ENCODE peak calls at places on chromosomes 7 and 10, in ten cellular contexts. Q is upper lobe of left lung, I is uterus, T is psoas muscle, F is tibial artery, B is Peyer's patch, V is vagina, U is stomach, P is heart right ventricle, S is aorta. K is an unnamed sample.

GRCh38 chr10:97687785-97688781 is 1.0 kb upstream of the AVPI1 start:
- DNase-seq in Q (no peak), I (peak; percentile 28), T (peak; percentile 46), F (peak; percentile 52), B (no peak), V (no peak), U (no peak), P (no peak), S (no peak), K (no peak)

GRCh38 chr7:50697686-50698085 is 85.0 kb downstream of the GRB10 start:
- DNase-seq in Q (no peak), I (no peak), T (no peak), F (no peak), B (no peak), V (no peak), U (no peak), P (no peak), S (no peak), K (no peak)

GRCh38 chr7:30738026-30738915 is 13.7 kb upstream of the INMT start:
- DNase-seq in Q (no peak), I (no peak), T (no peak), F (no peak), B (no peak), V (no peak), U (no peak), P (no peak), S (peak; percentile 40), K (no peak)

GRCh38 chr7:123571684-123572083 is 14.1 kb upstream of the NDUFA5 start:
- DNase-seq in Q (no peak), I (no peak), T (no peak), F (no peak), B (no peak), V (no peak), U (no peak), P (no peak), S (no peak), K (no peak)

GRCh38 chr7:19488056-19488455 is 220.8 kb downstream of the POLR1F start:
- DNase-seq in Q (no peak), I (no peak), T (no peak), F (no peak), B (no peak), V (no peak), U (no peak), P (no peak), S (no peak), K (no peak)

GRCh38 chr10:67779455-67780205 is 58.4 kb downstream of the DNAJC12 start:
- DNase-seq in Q (no peak), I (peak; percentile 73), T (no peak), F (peak; percentile 73), B (no peak), V (no peak), U (peak; percentile 65), P (peak; percentile 78), S (no peak), K (peak; percentile 67)

GRCh38 chr7:42315631-42316030 is 78.6 kb upstream of the GLI3 start:
- DNase-seq in Q (no peak), I (no peak), T (no peak), F (no peak), B (no peak), V (no peak), U (no peak), P (no peak), S (no peak), K (no peak)

GRCh38 chr7:44608916-44609648 is 2.7 kb downstream of the OGDH start:
- DNase-seq in Q (no peak), I (no peak), T (no peak), F (no peak), B (no peak), V (no peak), U (no peak), P (no peak), S (no peak), K (peak; percentile 45)

DNA sequence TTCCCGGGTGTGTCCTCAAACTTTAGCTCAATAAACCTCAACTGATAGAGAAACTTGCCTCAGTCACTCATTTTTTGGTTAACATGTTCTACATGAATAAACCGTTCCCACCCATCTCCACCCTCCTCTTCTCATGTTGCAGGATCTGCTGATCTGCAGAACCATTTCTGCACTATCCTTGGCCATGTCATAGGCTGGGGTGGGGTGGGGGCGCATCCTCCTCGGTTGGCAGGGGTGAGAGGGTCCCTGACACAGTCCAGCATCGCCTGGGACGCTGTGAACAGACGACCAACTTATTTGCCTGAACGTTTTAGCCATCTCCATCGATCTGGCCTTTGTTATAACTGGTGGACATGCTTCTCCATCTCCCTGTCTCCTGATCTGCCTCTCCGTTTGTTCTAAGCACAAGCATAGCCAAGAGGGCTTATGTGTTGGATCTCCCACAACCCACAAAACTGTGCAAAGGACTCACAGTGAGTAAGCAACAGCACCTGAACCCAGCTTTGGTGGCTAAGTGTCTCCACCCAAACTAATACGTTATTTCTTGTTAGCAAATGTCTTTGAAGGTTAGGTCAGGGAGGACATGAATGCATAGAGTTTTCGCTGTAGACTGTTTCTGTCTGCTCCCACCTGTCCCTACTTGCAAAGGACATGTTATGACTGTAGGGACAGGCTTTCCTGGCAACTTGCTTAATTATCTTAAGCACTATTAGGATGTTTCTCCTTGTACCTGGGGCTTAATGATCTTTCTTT is 51.7 kb downstream of the PRKCQ start:
- DNase-seq in Q (no peak), I (no peak), T (no peak), F (no peak), B (no peak), V (no peak), U (no peak), P (no peak), S (no peak), K (no peak)
- H3K27ac ChIP-seq in Q (no peak overlapping the region), I (no peak overlapping the region), T (no peak overlapping the region), F (no peak overlapping the region), B (no peak overlapping the region), V (no peak overlapping the region), U (no peak overlapping the region), P (no peak overlapping the region), S (no peak overlapping the region), K (peak overlapping the region; percentile 73)

GRCh38 chr10:99534456-99534938 is 1.8 kb downstream of the NKX2-3 start:
- DNase-seq in Q (no peak), I (no peak), T (no peak), F (no peak), B (no peak), V (no peak), U (no peak), P (no peak), S (no peak), K (no peak)

GRCh38 chr10:99533496-99534455 is 1.0 kb downstream of the NKX2-3 start:
- DNase-seq in Q (no peak), I (no peak), T (no peak), F (no peak), B (no peak), V (no peak), U (no peak), P (no peak), S (no peak), K (no peak)

GRCh38 chr10:99535764-99536399 is 3.1 kb downstream of the NKX2-3 start:
- DNase-seq in Q (no peak), I (no peak), T (no peak), F (no peak), B (no peak), V (no peak), U (no peak), P (no peak), S (no peak), K (no peak)

GRCh38 chr10:99536400-99537254 is 3.9 kb downstream of the NKX2-3 start:
- DNase-seq in Q (peak; percentile 75), I (no peak), T (no peak), F (no peak), B (no peak), V (no peak), U (no peak), P (no peak), S (no peak), K (no peak)

DNA sequence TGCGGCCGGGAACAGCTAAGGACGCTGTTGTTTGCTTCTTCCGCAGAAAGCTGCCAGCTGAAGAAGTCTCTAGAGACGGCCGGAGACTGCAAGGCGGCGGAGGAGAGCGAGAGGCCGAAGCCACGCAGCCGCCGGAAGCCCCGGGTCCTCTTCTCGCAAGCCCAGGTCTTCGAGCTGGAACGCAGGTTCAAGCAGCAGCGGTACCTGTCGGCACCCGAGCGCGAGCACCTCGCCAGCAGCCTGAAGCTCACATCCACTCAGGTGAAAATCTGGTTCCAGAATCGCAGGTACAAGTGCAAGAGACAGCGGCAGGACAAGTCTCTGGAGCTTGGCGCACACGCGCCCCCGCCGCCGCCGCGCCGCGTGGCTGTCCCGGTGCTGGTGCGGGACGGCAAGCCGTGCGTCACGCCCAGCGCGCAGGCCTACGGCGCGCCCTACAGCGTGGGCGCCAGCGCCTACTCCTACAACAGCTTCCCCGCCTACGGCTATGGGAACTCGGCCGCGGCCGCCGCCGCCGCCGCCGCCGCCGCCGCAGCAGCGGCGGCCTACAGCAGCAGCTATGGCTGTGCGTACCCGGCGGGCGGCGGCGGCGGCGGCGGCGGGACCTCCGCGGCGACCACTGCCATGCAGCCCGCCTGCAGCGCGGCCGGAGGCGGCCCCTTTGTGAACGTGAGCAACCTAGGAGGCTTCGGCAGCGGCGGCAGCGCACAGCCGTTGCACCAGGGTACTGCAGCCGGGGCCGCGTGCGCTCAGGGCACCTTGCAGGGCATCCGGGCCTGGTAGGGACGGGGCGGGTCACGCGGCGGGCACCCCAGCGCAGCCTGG is 2.4 kb downstream of the NKX2-3 start:
- DNase-seq in Q (peak; percentile 89), I (no peak), T (no peak), F (no peak), B (no peak), V (no peak), U (no peak), P (no peak), S (no peak), K (no peak)
- H3K4me3 ChIP-seq in Q (no peak overlapping the region), I (no peak overlapping the region), T (peak overlapping the region; percentile 60), F (peak overlapping the region; percentile 22), B (peak overlapping the region; percentile 42), V (peak overlapping the region; percentile 10), U (peak overlapping the region; percentile 34), P (peak overlapping the region; percentile 3), S (no peak overlapping the region), K (no peak overlapping the region)

DNA sequence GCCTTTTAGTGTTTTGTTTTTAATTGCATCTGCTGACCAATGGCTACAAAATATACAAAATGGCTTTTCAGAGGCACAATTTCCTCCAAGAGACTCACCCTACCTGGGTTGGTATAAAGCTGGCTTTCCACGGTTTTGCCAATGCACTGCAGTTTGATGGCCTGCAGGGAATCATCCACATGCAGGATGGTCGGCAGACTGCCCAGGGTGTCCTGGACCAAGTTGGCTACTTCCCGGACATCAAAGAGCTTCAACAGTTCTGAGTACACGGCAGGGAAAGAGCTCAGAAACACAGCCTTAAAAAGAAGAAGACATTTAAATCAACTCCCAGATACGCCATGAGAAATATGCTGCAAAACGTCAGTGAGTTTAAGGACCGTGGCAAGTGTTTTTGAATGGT is 301.0 kb upstream of the IMMP2L start:
- DNase-seq in Q (no peak), I (no peak), T (no peak), F (no peak), B (no peak), V (no peak), U (no peak), P (no peak), S (no peak), K (no peak)
- H3K4me1 ChIP-seq in Q (no peaks in the 10 kb centered on the region), I (no peaks in the 10 kb centered on the region), T (peaks cover 21% of the 10 kb centered on the region), F (no peaks in the 10 kb centered on the region), B (no peaks in the 10 kb centered on the region), V (no peaks in the 10 kb centered on the region), U (no peaks in the 10 kb centered on the region), P (peaks cover 4% of the 10 kb centered on the region), S (peaks cover 3% of the 10 kb centered on the region), K (no peaks in the 10 kb centered on the region)

GRCh38 chr10:33152750-33153149 is 181.7 kb downstream of the NRP1 start:
- DNase-seq in Q (no peak), I (no peak), T (no peak), F (no peak), B (no peak), V (no peak), U (no peak), P (no peak), S (no peak), K (no peak)

GRCh38 chr10:33154590-33154989 is 179.9 kb downstream of the NRP1 start:
- DNase-seq in Q (no peak), I (no peak), T (no peak), F (no peak), B (no peak), V (no peak), U (no peak), P (no peak), S (no peak), K (no peak)

GRCh38 chr10:33153968-33154327 is 180.5 kb downstream of the NRP1 start:
- DNase-seq in Q (no peak), I (no peak), T (no peak), F (no peak), B (no peak), V (no peak), U (no peak), P (no peak), S (no peak), K (no peak)

GRCh38 chr10:33152146-33152545 is 182.3 kb downstream of the NRP1 start:
- DNase-seq in Q (no peak), I (peak; percentile 31), T (no peak), F (no peak), B (no peak), V (no peak), U (no peak), P (peak; percentile 68), S (no peak), K (no peak)

DNA sequence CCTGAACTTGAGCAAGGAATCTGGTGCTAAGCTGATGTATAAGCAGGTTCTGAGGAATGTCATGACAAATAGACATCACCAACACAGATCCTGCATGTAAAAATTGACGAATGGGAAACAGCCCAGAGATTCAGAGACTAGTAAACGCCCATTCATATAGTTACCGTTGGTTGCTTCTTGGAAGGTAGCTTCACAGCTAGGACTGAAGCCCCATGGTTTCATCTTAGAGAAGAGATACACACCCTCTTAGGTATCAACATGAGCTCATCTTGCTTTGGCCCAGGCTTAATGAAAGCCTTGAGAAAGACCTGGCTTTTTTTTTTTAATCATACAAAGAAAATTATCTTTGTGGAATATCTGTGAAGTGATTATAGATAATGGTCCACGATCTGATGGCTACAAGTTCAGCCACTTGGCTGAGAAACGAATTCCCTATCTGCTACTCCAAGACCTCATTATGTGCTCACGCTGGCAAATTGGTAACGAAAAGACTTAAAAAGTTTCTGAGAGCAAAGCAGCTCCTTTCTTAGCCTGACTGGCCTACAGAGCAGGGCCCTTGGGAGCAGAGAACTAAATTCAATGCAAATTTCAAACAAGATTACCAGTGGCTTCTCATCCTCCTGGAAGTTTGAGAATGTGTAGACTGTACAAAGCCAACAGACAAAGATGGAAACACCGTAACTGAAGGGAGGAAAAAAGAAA is 181.1 kb downstream of the NRP1 start:
- DNase-seq in Q (no peak), I (no peak), T (no peak), F (no peak), B (no peak), V (no peak), U (no peak), P (no peak), S (no peak), K (no peak)
- H3K27ac ChIP-seq in Q (no peak overlapping the region), I (peak overlapping the region; percentile 30), T (no peak overlapping the region), F (no peak overlapping the region), B (no peak overlapping the region), V (no peak overlapping the region), U (no peak overlapping the region), P (peak overlapping the region; percentile 82), S (no peak overlapping the region), K (peak overlapping the region; percentile 71)